ENCODE peak calls at places on chromosomes 13 and 19, in five cellular contexts. T, Z, N, D and A are unnamed samples. For H3K9me3 and H3K36me3, the result is how much of the 10 kb centered on the place peaks cover.

GRCh38 chr13:96473463-96474157 is 383.7 kb downstream of the HS6ST3 start:
- DNase-seq in T (no peak), Z (no peak), N (no peak), D (peak), A (no peak)

GRCh38 chr19:15280915-15281683 is 48.9 kb upstream of the EPHX3 start:
- DNase-seq in T (peak), Z (peak), N (no peak), D (no peak), A (peak)

GRCh38 chr19:45166723-45167252 is 6.0 kb upstream of the NKPD1 start:
- DNase-seq in T (no peak), Z (peak), N (no peak), D (no peak), A (no peak)

GRCh38 chr13:66154981-66155380 is 1075.2 kb downstream of the PCDH9 start:
- DNase-seq in T (no peak), Z (no peak), N (no peak), D (no peak), A (no peak)

GRCh38 chr19:3369337-3370213 is 3.2 kb downstream of the NFIC start:
- DNase-seq in T (peak), Z (peak), N (no peak), D (no peak), A (peak)

GRCh38 chr19:15332311-15332996 is at the start of gene BRD4:
- DNase-seq in T (peak), Z (peak), N (no peak), D (peak), A (peak)

GRCh38 chr13:75836441-75836840 is 200.3 kb downstream of the LMO7 start:
- DNase-seq in T (no peak), Z (no peak), N (no peak), D (no peak), A (no peak)

GRCh38 chr13:74145249-74145970 is 11.2 kb upstream of the KLF12 start:
- DNase-seq in T (no peak), Z (no peak), N (no peak), D (no peak), A (no peak)

GRCh38 chr13:74129500-74130144 is 4.6 kb downstream of the KLF12 start:
- DNase-seq in T (no peak), Z (peak), N (no peak), D (no peak), A (peak)

GRCh38 chr19:46350758-46351159 is 3.9 kb downstream of the PPP5C start:
- DNase-seq in T (no peak), Z (no peak), N (no peak), D (no peak), A (no peak)

GRCh38 chr13:113854238-113855011 is 9.5 kb downstream of the GAS6 start:
- DNase-seq in T (peak), Z (no peak), N (no peak), D (no peak), A (peak)

GRCh38 chr13:26540319-26540718 is 17.2 kb upstream of the WASF3 start:
- DNase-seq in T (no peak), Z (no peak), N (no peak), D (no peak), A (peak)

GRCh38 chr13:73667756-73668155 is 466.4 kb downstream of the KLF12 start:
- DNase-seq in T (no peak), Z (no peak), N (no peak), D (no peak), A (no peak)

GRCh38 chr19:34504809-34505291 is 23.3 kb downstream of the WTIP start:
- DNase-seq in T (no peak), Z (no peak), N (no peak), D (no peak), A (no peak)

DNA sequence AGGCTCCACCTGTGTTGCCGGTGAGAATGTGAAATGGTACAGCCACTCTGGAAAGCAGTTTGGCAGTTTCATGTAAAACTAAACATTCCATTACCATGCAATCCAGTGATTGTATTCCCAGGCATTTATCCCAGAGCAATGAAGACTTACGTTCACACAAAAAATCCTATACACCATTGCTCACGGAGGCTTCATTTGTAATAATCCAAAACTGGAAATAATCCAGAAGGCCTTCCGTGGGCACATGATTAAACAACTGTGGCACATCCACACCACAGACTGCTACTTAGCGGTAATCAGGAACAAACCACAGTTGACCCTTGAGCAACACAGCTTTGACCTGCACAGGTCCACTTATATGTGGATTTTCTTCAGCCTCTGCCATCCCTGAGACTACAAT is 339.7 kb downstream of the MTUS2 start:
- DNase-seq in T (no peak), Z (no peak), N (no peak), D (no peak), A (no peak)
- H3K4me3 ChIP-seq in T (no peak), Z (no peak), N (no peak), D (no peak), A (no peak)

GRCh38 chr19:19746286-19747213 is 13.6 kb upstream of the ZNF14 start:
- DNase-seq in T (no peak), Z (no peak), N (no peak), D (no peak), A (no peak)
- H3K9me3 ChIP-seq in T (under half), Z (half or more), N (under half), D (under half), A (under half)

GRCh38 chr19:1663854-1664253 is 11.4 kb upstream of the TCF3 start:
- DNase-seq in T (no peak), Z (no peak), N (no peak), D (no peak), A (no peak)
- H3K36me3 ChIP-seq in T (under half), Z (under half), N (under half), D (under half), A (under half)

DNA sequence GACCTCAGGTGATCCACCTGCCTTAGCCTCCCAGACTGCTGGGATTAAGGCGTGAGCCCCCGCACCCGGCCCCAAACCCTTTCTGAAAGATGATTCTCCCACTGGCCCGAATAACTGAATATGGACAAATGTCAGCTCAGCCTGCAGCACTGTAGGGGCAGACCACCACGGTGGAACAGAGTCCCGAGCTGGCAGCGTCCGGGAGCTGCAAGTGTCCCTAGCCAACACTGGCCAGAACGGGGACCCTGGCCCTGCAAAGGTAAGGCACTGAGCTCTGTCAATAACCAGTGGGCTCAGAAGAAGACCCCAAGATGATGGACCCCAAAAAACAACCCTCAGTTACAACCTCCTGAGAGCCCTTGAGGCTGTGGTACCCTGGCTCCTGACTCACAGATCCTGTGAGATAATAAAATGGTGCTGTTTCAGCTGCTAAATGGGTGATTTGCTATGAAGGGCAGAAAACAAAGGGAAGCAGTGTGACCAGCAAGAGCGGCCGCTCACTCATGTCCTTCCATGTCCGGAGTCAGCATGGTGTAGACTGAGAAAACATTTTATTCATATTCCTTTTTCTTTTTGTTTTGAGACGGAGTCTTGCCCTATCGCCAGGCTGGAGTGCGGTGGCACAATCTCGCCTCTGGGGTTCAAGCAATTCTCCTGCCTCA is 1.6 kb downstream of the LSM7 start:
- DNase-seq in T (no peak), Z (no peak), N (no peak), D (no peak), A (no peak)
- H3K4me3 ChIP-seq in T (no peak), Z (no peak), N (no peak), D (no peak), A (peak)

DNA sequence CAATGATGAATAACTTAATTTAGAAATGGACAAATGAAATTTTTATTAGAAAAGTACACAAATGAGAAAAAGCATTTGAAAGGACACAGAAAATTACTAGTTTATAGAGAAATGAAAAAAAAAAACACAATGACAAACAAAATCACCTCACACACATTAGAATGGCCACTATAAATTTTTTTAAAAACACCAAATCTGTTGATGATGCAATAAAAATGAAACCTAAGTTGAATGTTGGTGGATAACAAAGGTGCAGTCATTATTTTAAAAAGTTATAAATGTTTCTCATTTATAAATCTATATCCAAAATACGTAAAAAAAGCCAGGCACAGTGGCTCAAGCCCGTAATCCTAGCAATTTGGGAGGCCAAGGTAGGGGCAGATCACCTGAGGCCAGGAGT is 20.8 kb downstream of the ZNF626 start:
- DNase-seq in T (no peak), Z (no peak), N (no peak), D (no peak), A (no peak)
- H3K9me3 ChIP-seq in T (under half), Z (under half), N (half or more), D (under half), A (under half)

GRCh38 chr13:37029617-37030016 is 29.0 kb downstream of the EXOSC8 start:
- DNase-seq in T (no peak), Z (no peak), N (no peak), D (no peak), A (no peak)

GRCh38 chr13:37027639-37028038 is 27.1 kb downstream of the EXOSC8 start:
- DNase-seq in T (no peak), Z (no peak), N (no peak), D (no peak), A (no peak)

GRCh38 chr13:37023871-37024270 is 23.3 kb downstream of the EXOSC8 start:
- DNase-seq in T (no peak), Z (peak), N (no peak), D (no peak), A (no peak)

DNA sequence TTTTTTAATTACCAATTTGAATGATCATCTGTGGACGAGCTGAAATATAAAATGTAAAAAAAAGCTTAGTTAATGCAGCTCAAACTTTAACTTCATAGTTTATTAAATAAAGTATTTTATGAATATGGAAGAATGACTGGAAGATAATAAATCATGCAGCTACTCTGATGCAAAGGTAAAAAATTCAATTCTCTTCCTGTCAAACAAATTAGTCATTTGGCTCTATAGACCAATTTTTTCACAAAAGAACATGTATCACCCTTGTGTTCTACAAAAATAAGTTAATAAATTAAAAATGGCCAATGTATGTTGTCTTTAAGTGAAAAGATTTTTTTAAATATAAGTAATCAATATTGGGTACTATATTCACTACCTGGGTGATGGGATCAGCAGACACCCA is 26.2 kb downstream of the EXOSC8 start:
- DNase-seq in T (no peak), Z (no peak), N (no peak), D (no peak), A (no peak)
- H3K36me3 ChIP-seq in T (under half), Z (half or more), N (under half), D (half or more), A (half or more)

DNA sequence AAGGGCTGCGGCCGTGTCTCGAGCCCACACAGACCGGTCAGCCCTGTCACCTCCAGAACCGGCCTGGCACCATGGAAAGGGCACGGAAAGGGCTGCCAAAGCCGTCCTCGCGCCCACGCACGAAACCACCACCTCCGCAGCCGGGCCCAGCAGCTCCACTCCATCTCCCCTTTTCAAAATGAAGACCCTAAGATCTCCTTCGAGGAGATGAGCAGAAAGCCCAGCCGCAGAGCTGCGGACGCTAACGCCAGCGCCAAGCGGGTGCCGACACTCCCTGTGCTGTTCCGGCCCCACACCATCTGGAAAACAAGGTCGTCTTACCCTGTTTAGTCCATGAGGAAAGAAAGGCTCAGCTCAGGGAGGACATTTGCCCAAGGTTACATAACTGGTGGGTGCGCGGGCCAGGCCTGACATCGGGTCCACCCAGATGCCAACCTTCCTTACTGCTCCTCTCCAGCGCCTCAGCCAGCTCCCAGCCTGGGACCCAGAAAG is 131.1 kb downstream of the FOXO1 start:
- DNase-seq in T (no peak), Z (no peak), N (no peak), D (no peak), A (no peak)
- H3K4me3 ChIP-seq in T (no peak), Z (no peak), N (no peak), D (no peak), A (no peak)